ENCODE peak calls at places on chromosomes 12 and 14, in ten cellular contexts. One of them, this sample, is unnamed.

GRCh38 chr12:18521461-18521860 is 216.4 kb downstream of the PLCZ1 start:
- DNase-seq in GM06990: no peak
- DNase-seq in iris pigment epithelial cell: no peak
- DNase-seq in DMS53: no peak
- DNase-seq in M059J: no peak
- DNase-seq in AML-193: no peak
- DNase-seq in activated B cell treated with CpG ODN at 0.5 μM for 24 hours: no peak
- DNase-seq in nephron progenitor cell: no peak
- DNase-seq in fibroblast of mammary gland: no peak
- DNase-seq in NCI-H187 treated with DMSO at 0.1 percent for 48 hours: no peak
- DNase-seq in this sample: no peak

GRCh38 chr14:91373591-91374245 is 43.9 kb downstream of the CCDC88C start:
- DNase-seq in fibroblast of mammary gland: no peak
- DNase-seq in M059J: peak; percentile 54
- DNase-seq in activated B cell treated with CpG ODN at 0.5 μM for 24 hours: peak; percentile 66
- DNase-seq in nephron progenitor cell: no peak
- DNase-seq in NCI-H187 treated with DMSO at 0.1 percent for 48 hours: no peak
- DNase-seq in iris pigment epithelial cell: no peak
- DNase-seq in DMS53: peak; percentile 48
- DNase-seq in AML-193: peak; percentile 18
- DNase-seq in GM06990: peak; percentile 85
- DNase-seq in this sample: no peak

GRCh38 chr12:48002179-48002601 is 2.1 kb downstream of the COL2A1 start:
- DNase-seq in DMS53: peak; percentile 81
- DNase-seq in nephron progenitor cell: peak; percentile 34
- DNase-seq in AML-193: no peak
- DNase-seq in activated B cell treated with CpG ODN at 0.5 μM for 24 hours: no peak
- DNase-seq in iris pigment epithelial cell: no peak
- DNase-seq in NCI-H187 treated with DMSO at 0.1 percent for 48 hours: no peak
- DNase-seq in GM06990: no peak
- DNase-seq in fibroblast of mammary gland: no peak
- DNase-seq in M059J: no peak
- DNase-seq in this sample: no peak

GRCh38 chr14:91866061-91866460 is 1.3 kb downstream of the TC2N start:
- DNase-seq in activated B cell treated with CpG ODN at 0.5 μM for 24 hours: no peak
- DNase-seq in nephron progenitor cell: no peak
- DNase-seq in NCI-H187 treated with DMSO at 0.1 percent for 48 hours: no peak
- DNase-seq in fibroblast of mammary gland: no peak
- DNase-seq in DMS53: no peak
- DNase-seq in M059J: peak; percentile 20
- DNase-seq in iris pigment epithelial cell: peak; percentile 72
- DNase-seq in AML-193: no peak
- DNase-seq in GM06990: no peak
- DNase-seq in this sample: no peak

GRCh38 chr12:114732426-114733030 is 48.6 kb upstream of the TBX3 start:
- DNase-seq in nephron progenitor cell: peak; percentile 38
- DNase-seq in M059J: no peak
- DNase-seq in fibroblast of mammary gland: no peak
- DNase-seq in iris pigment epithelial cell: no peak
- DNase-seq in DMS53: no peak
- DNase-seq in activated B cell treated with CpG ODN at 0.5 μM for 24 hours: no peak
- DNase-seq in NCI-H187 treated with DMSO at 0.1 percent for 48 hours: no peak
- DNase-seq in AML-193: no peak
- DNase-seq in GM06990: no peak
- DNase-seq in this sample: no peak

GRCh38 chr12:131047789-131048610 is 94.3 kb downstream of the ADGRD1 start:
- DNase-seq in M059J: no peak
- DNase-seq in fibroblast of mammary gland: no peak
- DNase-seq in nephron progenitor cell: peak; percentile 38
- DNase-seq in DMS53: no peak
- DNase-seq in NCI-H187 treated with DMSO at 0.1 percent for 48 hours: no peak
- DNase-seq in AML-193: no peak
- DNase-seq in iris pigment epithelial cell: no peak
- DNase-seq in GM06990: no peak
- DNase-seq in activated B cell treated with CpG ODN at 0.5 μM for 24 hours: no peak
- DNase-seq in this sample: no peak

GRCh38 chr12:19208456-19208855 is 78.9 kb downstream of the PLEKHA5 start:
- DNase-seq in nephron progenitor cell: no peak
- DNase-seq in M059J: peak; percentile 56
- DNase-seq in NCI-H187 treated with DMSO at 0.1 percent for 48 hours: no peak
- DNase-seq in DMS53: no peak
- DNase-seq in GM06990: no peak
- DNase-seq in fibroblast of mammary gland: peak; percentile 64
- DNase-seq in activated B cell treated with CpG ODN at 0.5 μM for 24 hours: no peak
- DNase-seq in iris pigment epithelial cell: peak; percentile 71
- DNase-seq in AML-193: no peak
- DNase-seq in this sample: no peak

GRCh38 chr14:38129705-38130104 is 78.0 kb upstream of the SSTR1 start:
- DNase-seq in GM06990: no peak
- DNase-seq in M059J: no peak
- DNase-seq in fibroblast of mammary gland: no peak
- DNase-seq in AML-193: no peak
- DNase-seq in activated B cell treated with CpG ODN at 0.5 μM for 24 hours: no peak
- DNase-seq in NCI-H187 treated with DMSO at 0.1 percent for 48 hours: no peak
- DNase-seq in DMS53: no peak
- DNase-seq in iris pigment epithelial cell: no peak
- DNase-seq in nephron progenitor cell: no peak
- DNase-seq in this sample: peak; percentile 16

GRCh38 chr14:105095236-105095805 is 30.1 kb upstream of the GPR132 start:
- DNase-seq in AML-193: no peak
- DNase-seq in iris pigment epithelial cell: no peak
- DNase-seq in DMS53: no peak
- DNase-seq in fibroblast of mammary gland: no peak
- DNase-seq in M059J: no peak
- DNase-seq in activated B cell treated with CpG ODN at 0.5 μM for 24 hours: no peak
- DNase-seq in NCI-H187 treated with DMSO at 0.1 percent for 48 hours: no peak
- DNase-seq in nephron progenitor cell: no peak
- DNase-seq in GM06990: no peak
- DNase-seq in this sample: peak; percentile 15

This sample was measured in upper lobe of left lung.